ENCODE peak calls at places on chromosomes 7 and 10, in nine cellular contexts. One of them, this sample, is unnamed.

GRCh38 chr7:131890191-131890590 is 333.8 kb upstream of the PODXL start:
- DNase-seq in brain microvascular endothelial cell: no peak
- DNase-seq in IMR-90: no peak
- DNase-seq in astrocyte of the cerebellum: no peak
- DNase-seq in HepG2: no peak
- DNase-seq in prostate gland: no peak
- DNase-seq in Panc1: no peak
- DNase-seq in stomach: no peak
- DNase-seq in PC-9: no peak
- DNase-seq in this sample: no peak

GRCh38 chr7:48126037-48126436 is 37.0 kb downstream of the UPP1 start:
- DNase-seq in brain microvascular endothelial cell: no peak
- DNase-seq in IMR-90: no peak
- DNase-seq in astrocyte of the cerebellum: no peak
- DNase-seq in HepG2: no peak
- DNase-seq in prostate gland: no peak
- DNase-seq in Panc1: no peak
- DNase-seq in stomach: no peak
- DNase-seq in PC-9: no peak
- DNase-seq in this sample: no peak

GRCh38 chr10:97718178-97718577 is 4.6 kb downstream of the MARVELD1 start:
- DNase-seq in brain microvascular endothelial cell: no peak
- DNase-seq in IMR-90: no peak
- DNase-seq in astrocyte of the cerebellum: no peak
- DNase-seq in HepG2: no peak
- DNase-seq in prostate gland: no peak
- DNase-seq in Panc1: no peak
- DNase-seq in stomach: no peak
- DNase-seq in PC-9: no peak
- DNase-seq in this sample: no peak

GRCh38 chr7:24492576-24492975 is 80.7 kb upstream of the PALS2 start:
- DNase-seq in brain microvascular endothelial cell: no peak
- DNase-seq in IMR-90: no peak
- DNase-seq in astrocyte of the cerebellum: no peak
- DNase-seq in HepG2: no peak
- DNase-seq in prostate gland: no peak
- DNase-seq in Panc1: no peak
- DNase-seq in stomach: no peak
- DNase-seq in PC-9: no peak
- DNase-seq in this sample: no peak

GRCh38 chr10:47400786-47401185 is 16.7 kb upstream of the ZNF488 start:
- DNase-seq in brain microvascular endothelial cell: no peak
- DNase-seq in IMR-90: no peak
- DNase-seq in astrocyte of the cerebellum: no peak
- DNase-seq in HepG2: no peak
- DNase-seq in prostate gland: no peak
- DNase-seq in Panc1: no peak
- DNase-seq in stomach: no peak
- DNase-seq in PC-9: no peak
- DNase-seq in this sample: no peak

GRCh38 chr7:106015586-106016218 is 52.6 kb downstream of the CDHR3 start:
- DNase-seq in brain microvascular endothelial cell: no peak
- DNase-seq in IMR-90: no peak
- DNase-seq in astrocyte of the cerebellum: no peak
- DNase-seq in HepG2: no peak
- DNase-seq in prostate gland: no peak
- DNase-seq in Panc1: no peak
- DNase-seq in stomach: no peak
- DNase-seq in PC-9: no peak
- DNase-seq in this sample: no peak

GRCh38 chr10:9262770-9263169 is 1208.3 kb downstream of the GATA3 start:
- DNase-seq in brain microvascular endothelial cell: peak
- DNase-seq in IMR-90: peak
- DNase-seq in astrocyte of the cerebellum: no peak
- DNase-seq in HepG2: no peak
- DNase-seq in prostate gland: no peak
- DNase-seq in Panc1: no peak
- DNase-seq in stomach: no peak
- DNase-seq in PC-9: peak
- DNase-seq in this sample: no peak

GRCh38 chr7:64494912-64495461 is 67.9 kb downstream of the ZNF680 start:
- DNase-seq in brain microvascular endothelial cell: no peak
- DNase-seq in IMR-90: no peak
- DNase-seq in astrocyte of the cerebellum: no peak
- DNase-seq in HepG2: no peak
- DNase-seq in prostate gland: no peak
- DNase-seq in Panc1: no peak
- DNase-seq in stomach: no peak
- DNase-seq in PC-9: no peak
- DNase-seq in this sample: no peak

GRCh38 chr10:77873558-77874380 is 52.8 kb downstream of the DLG5 start:
- DNase-seq in brain microvascular endothelial cell: peak
- DNase-seq in IMR-90: peak
- DNase-seq in astrocyte of the cerebellum: peak
- DNase-seq in HepG2: peak
- DNase-seq in prostate gland: peak
- DNase-seq in Panc1: no peak
- DNase-seq in stomach: peak
- DNase-seq in PC-9: peak
- DNase-seq in this sample: peak

GRCh38 chr7:158863611-158864506 is 7.5 kb downstream of the DYNC2I1 start:
- DNase-seq in brain microvascular endothelial cell: peak
- DNase-seq in IMR-90: peak
- DNase-seq in astrocyte of the cerebellum: no peak
- DNase-seq in HepG2: peak
- DNase-seq in prostate gland: peak
- DNase-seq in Panc1: no peak
- DNase-seq in stomach: peak
- DNase-seq in PC-9: peak
- DNase-seq in this sample: no peak

GRCh38 chr7:1085910-1086421 is 1.9 kb upstream of the GPER1 start:
- DNase-seq in brain microvascular endothelial cell: no peak
- DNase-seq in IMR-90: peak
- DNase-seq in astrocyte of the cerebellum: no peak
- DNase-seq in HepG2: no peak
- DNase-seq in prostate gland: no peak
- DNase-seq in Panc1: no peak
- DNase-seq in stomach: no peak
- DNase-seq in PC-9: no peak
- DNase-seq in this sample: no peak

GRCh38 chr10:94858022-94858421 is 80.4 kb upstream of the CYP2C9 start:
- DNase-seq in brain microvascular endothelial cell: no peak
- DNase-seq in IMR-90: no peak
- DNase-seq in astrocyte of the cerebellum: no peak
- DNase-seq in HepG2: peak
- DNase-seq in prostate gland: no peak
- DNase-seq in Panc1: no peak
- DNase-seq in stomach: no peak
- DNase-seq in PC-9: no peak
- DNase-seq in this sample: no peak

GRCh38 chr7:143303733-143304132 is 12.2 kb upstream of the CLCN1 start:
- DNase-seq in brain microvascular endothelial cell: no peak
- DNase-seq in IMR-90: no peak
- DNase-seq in astrocyte of the cerebellum: no peak
- DNase-seq in HepG2: no peak
- DNase-seq in prostate gland: no peak
- DNase-seq in Panc1: no peak
- DNase-seq in stomach: no peak
- DNase-seq in PC-9: no peak
- DNase-seq in this sample: no peak

GRCh38 chr7:143299346-143299745 is 11.2 kb downstream of the CASP2 start:
- DNase-seq in brain microvascular endothelial cell: no peak
- DNase-seq in IMR-90: peak
- DNase-seq in astrocyte of the cerebellum: no peak
- DNase-seq in HepG2: no peak
- DNase-seq in prostate gland: no peak
- DNase-seq in Panc1: no peak
- DNase-seq in stomach: no peak
- DNase-seq in PC-9: no peak
- DNase-seq in this sample: no peak

GRCh38 chr7:143296686-143297085 is 8.5 kb downstream of the CASP2 start:
- DNase-seq in brain microvascular endothelial cell: no peak
- DNase-seq in IMR-90: no peak
- DNase-seq in astrocyte of the cerebellum: no peak
- DNase-seq in HepG2: no peak
- DNase-seq in prostate gland: no peak
- DNase-seq in Panc1: no peak
- DNase-seq in stomach: no peak
- DNase-seq in PC-9: no peak
- DNase-seq in this sample: no peak

GRCh38 chr7:143300959-143301617 is 12.9 kb downstream of the CASP2 start:
- DNase-seq in brain microvascular endothelial cell: peak
- DNase-seq in IMR-90: peak
- DNase-seq in astrocyte of the cerebellum: no peak
- DNase-seq in HepG2: no peak
- DNase-seq in prostate gland: no peak
- DNase-seq in Panc1: no peak
- DNase-seq in stomach: no peak
- DNase-seq in PC-9: no peak
- DNase-seq in this sample: no peak

GRCh38 chr7:143299840-143300239 is 11.7 kb downstream of the CASP2 start:
- DNase-seq in brain microvascular endothelial cell: no peak
- DNase-seq in IMR-90: no peak
- DNase-seq in astrocyte of the cerebellum: no peak
- DNase-seq in HepG2: peak
- DNase-seq in prostate gland: no peak
- DNase-seq in Panc1: no peak
- DNase-seq in stomach: peak
- DNase-seq in PC-9: no peak
- DNase-seq in this sample: no peak
- TF ChIP-seq CTCF in brain microvascular endothelial cell: peak
- TF ChIP-seq CTCF in IMR-90: peak
- TF ChIP-seq CTCF in astrocyte of the cerebellum: peak
- TF ChIP-seq CTCF in HepG2: peak
- TF ChIP-seq CTCF in prostate gland: no peak
- TF ChIP-seq CTCF in Panc1: peak
- TF ChIP-seq CTCF in stomach: peak
- TF ChIP-seq CTCF in PC-9: peak
- TF ChIP-seq CTCF in this sample: peak

DNA sequence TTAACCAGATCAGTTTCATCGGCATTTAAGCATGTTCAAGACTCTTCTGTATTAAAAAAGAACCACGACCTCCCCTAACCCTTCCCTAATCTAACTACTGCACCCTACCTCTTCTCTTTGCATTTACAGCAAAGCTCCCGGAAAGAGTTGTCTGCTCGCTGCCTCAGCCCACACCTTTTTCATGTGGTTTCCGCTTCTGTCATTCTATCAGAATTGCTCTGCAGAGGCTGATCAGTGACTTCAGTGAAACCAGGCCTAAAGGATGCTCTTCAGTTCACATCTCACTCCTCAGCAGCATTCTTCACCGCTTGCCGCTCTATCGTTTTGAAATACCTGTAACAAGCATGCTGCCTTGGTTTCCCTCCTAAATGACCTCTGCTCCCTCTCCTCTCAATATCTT is 160.9 kb downstream of the SDK1 start:
- DNase-seq in brain microvascular endothelial cell: no peak
- DNase-seq in IMR-90: no peak
- DNase-seq in astrocyte of the cerebellum: no peak
- DNase-seq in HepG2: no peak
- DNase-seq in prostate gland: no peak
- DNase-seq in Panc1: no peak
- DNase-seq in stomach: no peak
- DNase-seq in PC-9: no peak
- DNase-seq in this sample: no peak
- H3K4me3 ChIP-seq in brain microvascular endothelial cell: no peak
- H3K4me3 ChIP-seq in IMR-90: no peak
- H3K4me3 ChIP-seq in astrocyte of the cerebellum: no peak
- H3K4me3 ChIP-seq in HepG2: no peak
- H3K4me3 ChIP-seq in prostate gland: no peak
- H3K4me3 ChIP-seq in Panc1: no peak
- H3K4me3 ChIP-seq in stomach: no peak
- H3K4me3 ChIP-seq in PC-9: no peak
- H3K4me3 ChIP-seq in this sample: no peak

GRCh38 chr7:143505845-143506244 is 28.2 kb downstream of the TAS2R41 start:
- DNase-seq in brain microvascular endothelial cell: no peak
- DNase-seq in IMR-90: no peak
- DNase-seq in astrocyte of the cerebellum: no peak
- DNase-seq in HepG2: no peak
- DNase-seq in prostate gland: no peak
- DNase-seq in Panc1: no peak
- DNase-seq in stomach: no peak
- DNase-seq in PC-9: no peak
- DNase-seq in this sample: no peak

GRCh38 chr7:143504215-143504936 is 26.7 kb downstream of the TAS2R41 start:
- DNase-seq in brain microvascular endothelial cell: peak
- DNase-seq in IMR-90: peak
- DNase-seq in astrocyte of the cerebellum: no peak
- DNase-seq in HepG2: no peak
- DNase-seq in prostate gland: no peak
- DNase-seq in Panc1: no peak
- DNase-seq in stomach: no peak
- DNase-seq in PC-9: no peak
- DNase-seq in this sample: no peak

GRCh38 chr7:143507094-143507518 is 29.4 kb downstream of the TAS2R41 start:
- DNase-seq in brain microvascular endothelial cell: no peak
- DNase-seq in IMR-90: no peak
- DNase-seq in astrocyte of the cerebellum: no peak
- DNase-seq in HepG2: no peak
- DNase-seq in prostate gland: no peak
- DNase-seq in Panc1: no peak
- DNase-seq in stomach: no peak
- DNase-seq in PC-9: no peak
- DNase-seq in this sample: no peak

GRCh38 chr7:143503261-143503660 is 25.6 kb downstream of the TAS2R41 start:
- DNase-seq in brain microvascular endothelial cell: no peak
- DNase-seq in IMR-90: no peak
- DNase-seq in astrocyte of the cerebellum: no peak
- DNase-seq in HepG2: no peak
- DNase-seq in prostate gland: no peak
- DNase-seq in Panc1: no peak
- DNase-seq in stomach: no peak
- DNase-seq in PC-9: no peak
- DNase-seq in this sample: no peak

DNA sequence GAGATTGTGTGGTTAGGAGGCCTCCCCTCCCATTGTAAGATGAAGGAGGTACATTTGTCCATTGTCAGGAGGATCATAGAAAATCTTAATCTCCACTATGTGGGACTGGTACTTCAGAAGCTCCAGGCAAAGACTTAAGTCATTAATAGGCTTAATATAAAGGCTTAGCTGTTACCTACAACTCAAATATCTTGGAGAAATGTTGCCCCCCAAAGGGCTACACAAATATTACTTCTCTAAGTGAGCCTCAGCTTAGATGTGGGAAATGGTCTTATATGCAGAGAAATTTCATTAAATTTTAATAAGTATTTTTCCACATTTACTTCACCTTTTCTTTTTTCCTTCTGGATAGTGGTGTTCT is 27.2 kb downstream of the TAS2R41 start:
- DNase-seq in brain microvascular endothelial cell: no peak
- DNase-seq in IMR-90: no peak
- DNase-seq in astrocyte of the cerebellum: no peak
- DNase-seq in HepG2: no peak
- DNase-seq in prostate gland: no peak
- DNase-seq in Panc1: no peak
- DNase-seq in stomach: no peak
- DNase-seq in PC-9: no peak
- DNase-seq in this sample: no peak
- TF ChIP-seq CTCF in brain microvascular endothelial cell: no peak
- TF ChIP-seq CTCF in IMR-90: no peak
- TF ChIP-seq CTCF in astrocyte of the cerebellum: no peak
- TF ChIP-seq CTCF in HepG2: no peak
- TF ChIP-seq CTCF in prostate gland: no peak
- TF ChIP-seq CTCF in Panc1: no peak
- TF ChIP-seq CTCF in stomach: no peak
- TF ChIP-seq CTCF in PC-9: peak
- TF ChIP-seq CTCF in this sample: no peak

GRCh38 chr7:142782922-142783900 is 12.4 kb downstream of the PRSS2 start:
- DNase-seq in brain microvascular endothelial cell: peak
- DNase-seq in IMR-90: peak
- DNase-seq in astrocyte of the cerebellum: peak
- DNase-seq in HepG2: peak
- DNase-seq in prostate gland: peak
- DNase-seq in Panc1: peak
- DNase-seq in stomach: peak
- DNase-seq in PC-9: peak
- DNase-seq in this sample: peak
- H3K4me3 ChIP-seq in brain microvascular endothelial cell: peak
- H3K4me3 ChIP-seq in IMR-90: peak
- H3K4me3 ChIP-seq in astrocyte of the cerebellum: peak
- H3K4me3 ChIP-seq in HepG2: no peak
- H3K4me3 ChIP-seq in prostate gland: peak
- H3K4me3 ChIP-seq in Panc1: peak
- H3K4me3 ChIP-seq in stomach: peak
- H3K4me3 ChIP-seq in PC-9: peak
- H3K4me3 ChIP-seq in this sample: peak